ENCODE peak calls at places on chromosome 18, in ten cellular contexts. One of them, this sample, is unnamed.

GRCh38 chr18:5618037-5618688 is 74.4 kb upstream of the EPB41L3 start:
- DNase-seq in LoVo: no peak
- DNase-seq in activated CD4-positive, alpha-beta T cell treated with anti-CD3 and anti-CD28 coated beads, Interleukin-2, amount 50 U/mL, for 48 hours: no peak
- DNase-seq in Kasumi-1: no peak
- DNase-seq in T-cell: no peak
- DNase-seq in DMS79 treated with DMSO at 0.1 percent for 48 hours: no peak
- DNase-seq in GM10248: no peak
- DNase-seq in HCEC 1CT: no peak
- DNase-seq in activated naive CD4-positive, alpha-beta T cell treated with anti-CD3 and anti-CD28 coated beads for 36 hours: no peak
- DNase-seq in small intestine: no peak
- DNase-seq in this sample: no peak

GRCh38 chr18:3901042-3901441 is 451.1 kb downstream of the TGIF1 start:
- DNase-seq in Kasumi-1: no peak
- DNase-seq in DMS79 treated with DMSO at 0.1 percent for 48 hours: no peak
- DNase-seq in HCEC 1CT: no peak
- DNase-seq in T-cell: no peak
- DNase-seq in activated naive CD4-positive, alpha-beta T cell treated with anti-CD3 and anti-CD28 coated beads for 36 hours: no peak
- DNase-seq in activated CD4-positive, alpha-beta T cell treated with anti-CD3 and anti-CD28 coated beads, Interleukin-2, amount 50 U/mL, for 48 hours: no peak
- DNase-seq in LoVo: no peak
- DNase-seq in GM10248: no peak
- DNase-seq in small intestine: no peak
- DNase-seq in this sample: no peak

GRCh38 chr18:22349317-22349898 is 68.3 kb downstream of the CTAGE1 start:
- DNase-seq in GM10248: no peak
- DNase-seq in T-cell: no peak
- DNase-seq in HCEC 1CT: no peak
- DNase-seq in Kasumi-1: no peak
- DNase-seq in DMS79 treated with DMSO at 0.1 percent for 48 hours: no peak
- DNase-seq in activated naive CD4-positive, alpha-beta T cell treated with anti-CD3 and anti-CD28 coated beads for 36 hours: no peak
- DNase-seq in activated CD4-positive, alpha-beta T cell treated with anti-CD3 and anti-CD28 coated beads, Interleukin-2, amount 50 U/mL, for 48 hours: no peak
- DNase-seq in LoVo: no peak
- DNase-seq in small intestine: no peak
- DNase-seq in this sample: peak; percentile 8

GRCh38 chr18:50507120-50507590 is 52.7 kb upstream of the MAPK4 start:
- DNase-seq in DMS79 treated with DMSO at 0.1 percent for 48 hours: peak; percentile 69
- DNase-seq in Kasumi-1: peak; percentile 33
- DNase-seq in T-cell: no peak
- DNase-seq in LoVo: no peak
- DNase-seq in activated CD4-positive, alpha-beta T cell treated with anti-CD3 and anti-CD28 coated beads, Interleukin-2, amount 50 U/mL, for 48 hours: peak; percentile 3
- DNase-seq in small intestine: peak; percentile 12
- DNase-seq in GM10248: peak; percentile 32
- DNase-seq in HCEC 1CT: peak; percentile 3
- DNase-seq in activated naive CD4-positive, alpha-beta T cell treated with anti-CD3 and anti-CD28 coated beads for 36 hours: peak; percentile 5
- DNase-seq in this sample: no peak

GRCh38 chr18:57837917-57838548 is 34.9 kb upstream of the ATP8B1 start:
- DNase-seq in HCEC 1CT: no peak
- DNase-seq in Kasumi-1: no peak
- DNase-seq in small intestine: no peak
- DNase-seq in activated naive CD4-positive, alpha-beta T cell treated with anti-CD3 and anti-CD28 coated beads for 36 hours: peak; percentile 77
- DNase-seq in LoVo: no peak
- DNase-seq in DMS79 treated with DMSO at 0.1 percent for 48 hours: no peak
- DNase-seq in GM10248: peak; percentile 26
- DNase-seq in activated CD4-positive, alpha-beta T cell treated with anti-CD3 and anti-CD28 coated beads, Interleukin-2, amount 50 U/mL, for 48 hours: peak; percentile 64
- DNase-seq in T-cell: no peak
- DNase-seq in this sample: no peak

GRCh38 chr18:12093520-12094257 is at the start of gene ANKRD62:
- DNase-seq in HCEC 1CT: no peak
- DNase-seq in T-cell: no peak
- DNase-seq in activated naive CD4-positive, alpha-beta T cell treated with anti-CD3 and anti-CD28 coated beads for 36 hours: no peak
- DNase-seq in activated CD4-positive, alpha-beta T cell treated with anti-CD3 and anti-CD28 coated beads, Interleukin-2, amount 50 U/mL, for 48 hours: no peak
- DNase-seq in LoVo: no peak
- DNase-seq in small intestine: no peak
- DNase-seq in DMS79 treated with DMSO at 0.1 percent for 48 hours: no peak
- DNase-seq in Kasumi-1: no peak
- DNase-seq in GM10248: no peak
- DNase-seq in this sample: no peak

GRCh38 chr18:58998421-58999203 is 133.9 kb downstream of the ZNF532 start:
- DNase-seq in DMS79 treated with DMSO at 0.1 percent for 48 hours: no peak
- DNase-seq in activated CD4-positive, alpha-beta T cell treated with anti-CD3 and anti-CD28 coated beads, Interleukin-2, amount 50 U/mL, for 48 hours: no peak
- DNase-seq in GM10248: no peak
- DNase-seq in activated naive CD4-positive, alpha-beta T cell treated with anti-CD3 and anti-CD28 coated beads for 36 hours: no peak
- DNase-seq in Kasumi-1: peak; percentile 50
- DNase-seq in LoVo: no peak
- DNase-seq in small intestine: no peak
- DNase-seq in HCEC 1CT: peak; percentile 68
- DNase-seq in T-cell: no peak
- DNase-seq in this sample: peak; percentile 83

GRCh38 chr18:76860411-76860810 is 38.1 kb downstream of the ZNF236 start:
- DNase-seq in LoVo: no peak
- DNase-seq in T-cell: no peak
- DNase-seq in small intestine: no peak
- DNase-seq in GM10248: no peak
- DNase-seq in Kasumi-1: no peak
- DNase-seq in DMS79 treated with DMSO at 0.1 percent for 48 hours: no peak
- DNase-seq in activated CD4-positive, alpha-beta T cell treated with anti-CD3 and anti-CD28 coated beads, Interleukin-2, amount 50 U/mL, for 48 hours: no peak
- DNase-seq in HCEC 1CT: no peak
- DNase-seq in activated naive CD4-positive, alpha-beta T cell treated with anti-CD3 and anti-CD28 coated beads for 36 hours: no peak
- DNase-seq in this sample: no peak

GRCh38 chr18:9330419-9330818 is 4.2 kb upstream of the TWSG1 start:
- DNase-seq in LoVo: no peak
- DNase-seq in Kasumi-1: no peak
- DNase-seq in activated naive CD4-positive, alpha-beta T cell treated with anti-CD3 and anti-CD28 coated beads for 36 hours: no peak
- DNase-seq in T-cell: no peak
- DNase-seq in DMS79 treated with DMSO at 0.1 percent for 48 hours: no peak
- DNase-seq in activated CD4-positive, alpha-beta T cell treated with anti-CD3 and anti-CD28 coated beads, Interleukin-2, amount 50 U/mL, for 48 hours: no peak
- DNase-seq in GM10248: no peak
- DNase-seq in small intestine: no peak
- DNase-seq in HCEC 1CT: no peak
- DNase-seq in this sample: no peak

GRCh38 chr18:62881509-62882016 is 166.2 kb downstream of the PHLPP1 start:
- DNase-seq in LoVo: peak; percentile 87
- DNase-seq in activated naive CD4-positive, alpha-beta T cell treated with anti-CD3 and anti-CD28 coated beads for 36 hours: peak; percentile 11
- DNase-seq in HCEC 1CT: peak; percentile 96
- DNase-seq in Kasumi-1: peak; percentile 13
- DNase-seq in activated CD4-positive, alpha-beta T cell treated with anti-CD3 and anti-CD28 coated beads, Interleukin-2, amount 50 U/mL, for 48 hours: peak; percentile 12
- DNase-seq in small intestine: no peak
- DNase-seq in GM10248: peak; percentile 35
- DNase-seq in T-cell: no peak
- DNase-seq in DMS79 treated with DMSO at 0.1 percent for 48 hours: peak; percentile 89
- DNase-seq in this sample: peak; percentile 96

GRCh38 chr18:11324956-11325873 is 175.8 kb upstream of the PIEZO2 start:
- DNase-seq in DMS79 treated with DMSO at 0.1 percent for 48 hours: no peak
- DNase-seq in activated CD4-positive, alpha-beta T cell treated with anti-CD3 and anti-CD28 coated beads, Interleukin-2, amount 50 U/mL, for 48 hours: peak; percentile 9
- DNase-seq in LoVo: peak; percentile 3
- DNase-seq in HCEC 1CT: peak; percentile 91
- DNase-seq in GM10248: peak; percentile 59
- DNase-seq in small intestine: no peak
- DNase-seq in T-cell: no peak
- DNase-seq in Kasumi-1: no peak
- DNase-seq in activated naive CD4-positive, alpha-beta T cell treated with anti-CD3 and anti-CD28 coated beads for 36 hours: no peak
- DNase-seq in this sample: peak; percentile 88

GRCh38 chr18:59954746-59955145 is 55.0 kb downstream of the PMAIP1 start:
- DNase-seq in GM10248: no peak
- DNase-seq in Kasumi-1: no peak
- DNase-seq in DMS79 treated with DMSO at 0.1 percent for 48 hours: no peak
- DNase-seq in activated naive CD4-positive, alpha-beta T cell treated with anti-CD3 and anti-CD28 coated beads for 36 hours: no peak
- DNase-seq in T-cell: no peak
- DNase-seq in activated CD4-positive, alpha-beta T cell treated with anti-CD3 and anti-CD28 coated beads, Interleukin-2, amount 50 U/mL, for 48 hours: no peak
- DNase-seq in small intestine: no peak
- DNase-seq in HCEC 1CT: peak; percentile 61
- DNase-seq in LoVo: no peak
- DNase-seq in this sample: peak; percentile 60

GRCh38 chr18:22314406-22314805 is 103.3 kb downstream of the CTAGE1 start:
- DNase-seq in GM10248: no peak
- DNase-seq in LoVo: no peak
- DNase-seq in T-cell: no peak
- DNase-seq in activated CD4-positive, alpha-beta T cell treated with anti-CD3 and anti-CD28 coated beads, Interleukin-2, amount 50 U/mL, for 48 hours: no peak
- DNase-seq in DMS79 treated with DMSO at 0.1 percent for 48 hours: no peak
- DNase-seq in HCEC 1CT: peak; percentile 70
- DNase-seq in Kasumi-1: no peak
- DNase-seq in small intestine: no peak
- DNase-seq in activated naive CD4-positive, alpha-beta T cell treated with anti-CD3 and anti-CD28 coated beads for 36 hours: no peak
- DNase-seq in this sample: peak; percentile 77

GRCh38 chr18:73669299-73669698 is 478.3 kb downstream of the FBXO15 start:
- DNase-seq in LoVo: no peak
- DNase-seq in Kasumi-1: no peak
- DNase-seq in GM10248: no peak
- DNase-seq in activated naive CD4-positive, alpha-beta T cell treated with anti-CD3 and anti-CD28 coated beads for 36 hours: no peak
- DNase-seq in small intestine: no peak
- DNase-seq in T-cell: no peak
- DNase-seq in activated CD4-positive, alpha-beta T cell treated with anti-CD3 and anti-CD28 coated beads, Interleukin-2, amount 50 U/mL, for 48 hours: no peak
- DNase-seq in HCEC 1CT: no peak
- DNase-seq in DMS79 treated with DMSO at 0.1 percent for 48 hours: no peak
- DNase-seq in this sample: peak; percentile 28

GRCh38 chr18:44945847-44946490 is 265.3 kb downstream of the SETBP1 start:
- DNase-seq in LoVo: no peak
- DNase-seq in HCEC 1CT: no peak
- DNase-seq in DMS79 treated with DMSO at 0.1 percent for 48 hours: peak; percentile 99
- DNase-seq in GM10248: no peak
- DNase-seq in Kasumi-1: no peak
- DNase-seq in T-cell: no peak
- DNase-seq in activated CD4-positive, alpha-beta T cell treated with anti-CD3 and anti-CD28 coated beads, Interleukin-2, amount 50 U/mL, for 48 hours: no peak
- DNase-seq in activated naive CD4-positive, alpha-beta T cell treated with anti-CD3 and anti-CD28 coated beads for 36 hours: no peak
- DNase-seq in small intestine: no peak
- DNase-seq in this sample: no peak

GRCh38 chr18:62384610-62385097 is 59.5 kb downstream of the TNFRSF11A start:
- DNase-seq in HCEC 1CT: peak; percentile 37
- DNase-seq in GM10248: no peak
- DNase-seq in T-cell: no peak
- DNase-seq in Kasumi-1: no peak
- DNase-seq in LoVo: no peak
- DNase-seq in activated naive CD4-positive, alpha-beta T cell treated with anti-CD3 and anti-CD28 coated beads for 36 hours: no peak
- DNase-seq in DMS79 treated with DMSO at 0.1 percent for 48 hours: peak; percentile 28
- DNase-seq in small intestine: no peak
- DNase-seq in activated CD4-positive, alpha-beta T cell treated with anti-CD3 and anti-CD28 coated beads, Interleukin-2, amount 50 U/mL, for 48 hours: no peak
- DNase-seq in this sample: peak; percentile 29

GRCh38 chr18:31901063-31901462 is 41.9 kb downstream of the TRAPPC8 start:
- DNase-seq in DMS79 treated with DMSO at 0.1 percent for 48 hours: no peak
- DNase-seq in GM10248: no peak
- DNase-seq in HCEC 1CT: no peak
- DNase-seq in T-cell: no peak
- DNase-seq in activated naive CD4-positive, alpha-beta T cell treated with anti-CD3 and anti-CD28 coated beads for 36 hours: no peak
- DNase-seq in LoVo: no peak
- DNase-seq in activated CD4-positive, alpha-beta T cell treated with anti-CD3 and anti-CD28 coated beads, Interleukin-2, amount 50 U/mL, for 48 hours: no peak
- DNase-seq in Kasumi-1: no peak
- DNase-seq in small intestine: no peak
- DNase-seq in this sample: no peak

GRCh38 chr18:36428431-36429029 is 131.0 kb downstream of the FHOD3 start:
- DNase-seq in LoVo: no peak
- DNase-seq in Kasumi-1: no peak
- DNase-seq in small intestine: no peak
- DNase-seq in T-cell: no peak
- DNase-seq in DMS79 treated with DMSO at 0.1 percent for 48 hours: no peak
- DNase-seq in HCEC 1CT: no peak
- DNase-seq in activated CD4-positive, alpha-beta T cell treated with anti-CD3 and anti-CD28 coated beads, Interleukin-2, amount 50 U/mL, for 48 hours: no peak
- DNase-seq in activated naive CD4-positive, alpha-beta T cell treated with anti-CD3 and anti-CD28 coated beads for 36 hours: no peak
- DNase-seq in GM10248: no peak
- DNase-seq in this sample: no peak

GRCh38 chr18:5058768-5059539 is 138.1 kb downstream of the AKAIN1 start:
- DNase-seq in DMS79 treated with DMSO at 0.1 percent for 48 hours: no peak
- DNase-seq in small intestine: no peak
- DNase-seq in Kasumi-1: peak; percentile 51
- DNase-seq in T-cell: peak; percentile 47
- DNase-seq in HCEC 1CT: no peak
- DNase-seq in LoVo: no peak
- DNase-seq in activated naive CD4-positive, alpha-beta T cell treated with anti-CD3 and anti-CD28 coated beads for 36 hours: peak; percentile 62
- DNase-seq in GM10248: peak; percentile 31
- DNase-seq in activated CD4-positive, alpha-beta T cell treated with anti-CD3 and anti-CD28 coated beads, Interleukin-2, amount 50 U/mL, for 48 hours: peak; percentile 19
- DNase-seq in this sample: no peak

GRCh38 chr18:2657043-2657512 is 1.6 kb downstream of the SMCHD1 start:
- DNase-seq in GM10248: no peak
- DNase-seq in LoVo: no peak
- DNase-seq in activated naive CD4-positive, alpha-beta T cell treated with anti-CD3 and anti-CD28 coated beads for 36 hours: no peak
- DNase-seq in Kasumi-1: peak; percentile 48
- DNase-seq in small intestine: no peak
- DNase-seq in HCEC 1CT: no peak
- DNase-seq in T-cell: no peak
- DNase-seq in activated CD4-positive, alpha-beta T cell treated with anti-CD3 and anti-CD28 coated beads, Interleukin-2, amount 50 U/mL, for 48 hours: no peak
- DNase-seq in DMS79 treated with DMSO at 0.1 percent for 48 hours: peak; percentile 48
- DNase-seq in this sample: no peak

GRCh38 chr18:48354746-48355260 is 54.4 kb downstream of the ZBTB7C start:
- DNase-seq in DMS79 treated with DMSO at 0.1 percent for 48 hours: no peak
- DNase-seq in small intestine: no peak
- DNase-seq in HCEC 1CT: no peak
- DNase-seq in activated CD4-positive, alpha-beta T cell treated with anti-CD3 and anti-CD28 coated beads, Interleukin-2, amount 50 U/mL, for 48 hours: no peak
- DNase-seq in T-cell: no peak
- DNase-seq in Kasumi-1: no peak
- DNase-seq in GM10248: no peak
- DNase-seq in activated naive CD4-positive, alpha-beta T cell treated with anti-CD3 and anti-CD28 coated beads for 36 hours: no peak
- DNase-seq in LoVo: no peak
- DNase-seq in this sample: no peak

GRCh38 chr18:22106536-22107292 is 62.7 kb upstream of the GATA6 start:
- DNase-seq in GM10248: no peak
- DNase-seq in T-cell: no peak
- DNase-seq in HCEC 1CT: no peak
- DNase-seq in activated naive CD4-positive, alpha-beta T cell treated with anti-CD3 and anti-CD28 coated beads for 36 hours: no peak
- DNase-seq in small intestine: peak; percentile 90
- DNase-seq in activated CD4-positive, alpha-beta T cell treated with anti-CD3 and anti-CD28 coated beads, Interleukin-2, amount 50 U/mL, for 48 hours: no peak
- DNase-seq in Kasumi-1: no peak
- DNase-seq in LoVo: peak; percentile 62
- DNase-seq in DMS79 treated with DMSO at 0.1 percent for 48 hours: no peak
- DNase-seq in this sample: no peak

GRCh38 chr18:50749945-50750344 is 69.9 kb downstream of the MRO start:
- DNase-seq in Kasumi-1: no peak
- DNase-seq in T-cell: no peak
- DNase-seq in DMS79 treated with DMSO at 0.1 percent for 48 hours: no peak
- DNase-seq in small intestine: no peak
- DNase-seq in GM10248: no peak
- DNase-seq in activated naive CD4-positive, alpha-beta T cell treated with anti-CD3 and anti-CD28 coated beads for 36 hours: no peak
- DNase-seq in LoVo: no peak
- DNase-seq in activated CD4-positive, alpha-beta T cell treated with anti-CD3 and anti-CD28 coated beads, Interleukin-2, amount 50 U/mL, for 48 hours: no peak
- DNase-seq in HCEC 1CT: no peak
- DNase-seq in this sample: no peak

GRCh38 chr18:13017247-13017875 is 26.2 kb downstream of the CEP192 start:
- DNase-seq in T-cell: no peak
- DNase-seq in GM10248: no peak
- DNase-seq in LoVo: no peak
- DNase-seq in activated naive CD4-positive, alpha-beta T cell treated with anti-CD3 and anti-CD28 coated beads for 36 hours: no peak
- DNase-seq in Kasumi-1: no peak
- DNase-seq in small intestine: peak; percentile 70
- DNase-seq in HCEC 1CT: no peak
- DNase-seq in activated CD4-positive, alpha-beta T cell treated with anti-CD3 and anti-CD28 coated beads, Interleukin-2, amount 50 U/mL, for 48 hours: no peak
- DNase-seq in DMS79 treated with DMSO at 0.1 percent for 48 hours: no peak
- DNase-seq in this sample: no peak

GRCh38 chr18:79387615-79388014 is 8.1 kb upstream of the NFATC1 start:
- DNase-seq in GM10248: no peak
- DNase-seq in DMS79 treated with DMSO at 0.1 percent for 48 hours: no peak
- DNase-seq in activated naive CD4-positive, alpha-beta T cell treated with anti-CD3 and anti-CD28 coated beads for 36 hours: no peak
- DNase-seq in HCEC 1CT: no peak
- DNase-seq in activated CD4-positive, alpha-beta T cell treated with anti-CD3 and anti-CD28 coated beads, Interleukin-2, amount 50 U/mL, for 48 hours: no peak
- DNase-seq in small intestine: no peak
- DNase-seq in LoVo: no peak
- DNase-seq in Kasumi-1: no peak
- DNase-seq in T-cell: no peak
- DNase-seq in this sample: no peak

GRCh38 chr18:74529378-74529777 is 4.9 kb upstream of the CNDP1 start:
- DNase-seq in HCEC 1CT: no peak
- DNase-seq in small intestine: no peak
- DNase-seq in activated CD4-positive, alpha-beta T cell treated with anti-CD3 and anti-CD28 coated beads, Interleukin-2, amount 50 U/mL, for 48 hours: no peak
- DNase-seq in activated naive CD4-positive, alpha-beta T cell treated with anti-CD3 and anti-CD28 coated beads for 36 hours: no peak
- DNase-seq in LoVo: no peak
- DNase-seq in Kasumi-1: no peak
- DNase-seq in DMS79 treated with DMSO at 0.1 percent for 48 hours: no peak
- DNase-seq in GM10248: no peak
- DNase-seq in T-cell: no peak
- DNase-seq in this sample: no peak

GRCh38 chr18:2883137-2883671 is 36.4 kb downstream of the EMILIN2 start:
- DNase-seq in DMS79 treated with DMSO at 0.1 percent for 48 hours: peak; percentile 92
- DNase-seq in Kasumi-1: peak; percentile 95
- DNase-seq in small intestine: peak; percentile 33
- DNase-seq in HCEC 1CT: no peak
- DNase-seq in T-cell: peak; percentile 30
- DNase-seq in GM10248: peak; percentile 45
- DNase-seq in activated CD4-positive, alpha-beta T cell treated with anti-CD3 and anti-CD28 coated beads, Interleukin-2, amount 50 U/mL, for 48 hours: peak; percentile 63
- DNase-seq in activated naive CD4-positive, alpha-beta T cell treated with anti-CD3 and anti-CD28 coated beads for 36 hours: peak; percentile 76
- DNase-seq in LoVo: no peak
- DNase-seq in this sample: no peak

GRCh38 chr18:58788971-58789797 is 75.5 kb upstream of the ZNF532 start:
- DNase-seq in activated naive CD4-positive, alpha-beta T cell treated with anti-CD3 and anti-CD28 coated beads for 36 hours: no peak
- DNase-seq in T-cell: no peak
- DNase-seq in activated CD4-positive, alpha-beta T cell treated with anti-CD3 and anti-CD28 coated beads, Interleukin-2, amount 50 U/mL, for 48 hours: no peak
- DNase-seq in small intestine: no peak
- DNase-seq in DMS79 treated with DMSO at 0.1 percent for 48 hours: no peak
- DNase-seq in HCEC 1CT: peak; percentile 42
- DNase-seq in GM10248: no peak
- DNase-seq in LoVo: peak; percentile 80
- DNase-seq in Kasumi-1: no peak
- DNase-seq in this sample: peak; percentile 28

This sample was measured in foreskin fibroblast.